ENCODE peak calls at places on chromosomes 12 and 14, in six cellular contexts. One of them, this sample, is unnamed.

GRCh38 chr12:67716817-67717216 is 68.3 kb downstream of the DYRK2 start:
- DNase-seq in IMR-90: peak; percentile 52
- DNase-seq in mesenchymal stem cell: no peak
- DNase-seq in H1: no peak
- DNase-seq in H9: no peak
- DNase-seq in neuronal stem cell: no peak
- DNase-seq in this sample: peak; percentile 6

GRCh38 chr12:10779103-10779502 is 23.3 kb downstream of the TAS2R7 start:
- DNase-seq in IMR-90: no peak
- DNase-seq in mesenchymal stem cell: no peak
- DNase-seq in H1: no peak
- DNase-seq in H9: no peak
- DNase-seq in neuronal stem cell: no peak
- DNase-seq in this sample: no peak

GRCh38 chr12:39692258-39692853 is 72.8 kb upstream of the ABCD2 start:
- DNase-seq in neuronal stem cell: no peak
- DNase-seq in H1: no peak
- DNase-seq in mesenchymal stem cell: peak; percentile 2
- DNase-seq in IMR-90: no peak
- DNase-seq in H9: no peak
- DNase-seq in this sample: peak; percentile 62

GRCh38 chr14:29475641-29476040 is 452.0 kb downstream of the PRKD1 start:
- DNase-seq in H1: no peak
- DNase-seq in H9: no peak
- DNase-seq in IMR-90: no peak
- DNase-seq in mesenchymal stem cell: no peak
- DNase-seq in neuronal stem cell: no peak
- DNase-seq in this sample: no peak

GRCh38 chr12:120457133-120457532 is 10.9 kb downstream of the GATC start:
- DNase-seq in mesenchymal stem cell: no peak
- DNase-seq in H1: no peak
- DNase-seq in neuronal stem cell: no peak
- DNase-seq in IMR-90: no peak
- DNase-seq in H9: peak; percentile 65
- DNase-seq in this sample: no peak

GRCh38 chr12:109864916-109865315 is 15.4 kb downstream of the GLTP start:
- DNase-seq in H1: no peak
- DNase-seq in H9: no peak
- DNase-seq in neuronal stem cell: no peak
- DNase-seq in IMR-90: no peak
- DNase-seq in mesenchymal stem cell: no peak
- DNase-seq in this sample: peak; percentile 53

GRCh38 chr14:93970589-93970966 is 5.8 kb downstream of the ASB2 start:
- DNase-seq in mesenchymal stem cell: no peak
- DNase-seq in IMR-90: no peak
- DNase-seq in H1: no peak
- DNase-seq in neuronal stem cell: no peak
- DNase-seq in H9: no peak
- DNase-seq in this sample: no peak

GRCh38 chr14:51014086-51014485 is 69.8 kb upstream of the PYGL start:
- DNase-seq in H9: no peak
- DNase-seq in mesenchymal stem cell: no peak
- DNase-seq in H1: no peak
- DNase-seq in neuronal stem cell: no peak
- DNase-seq in IMR-90: peak; percentile 67
- DNase-seq in this sample: no peak

GRCh38 chr12:99824900-99825562 is 159.7 kb downstream of the ANKS1B start:
- DNase-seq in H9: no peak
- DNase-seq in neuronal stem cell: no peak
- DNase-seq in IMR-90: no peak
- DNase-seq in H1: no peak
- DNase-seq in mesenchymal stem cell: no peak
- DNase-seq in this sample: no peak

GRCh38 chr12:17818931-17819330 is 271.1 kb downstream of the RERGL start:
- DNase-seq in neuronal stem cell: no peak
- DNase-seq in H1: no peak
- DNase-seq in mesenchymal stem cell: no peak
- DNase-seq in IMR-90: no peak
- DNase-seq in H9: peak; percentile 54
- DNase-seq in this sample: no peak

GRCh38 chr12:31203261-31203660 is 122.7 kb downstream of the SINHCAF start:
- DNase-seq in mesenchymal stem cell: no peak
- DNase-seq in neuronal stem cell: no peak
- DNase-seq in H1: no peak
- DNase-seq in H9: no peak
- DNase-seq in IMR-90: no peak
- DNase-seq in this sample: no peak

GRCh38 chr12:70110085-70110484 is 133.1 kb upstream of the CNOT2 start:
- DNase-seq in H9: no peak
- DNase-seq in mesenchymal stem cell: no peak
- DNase-seq in H1: no peak
- DNase-seq in neuronal stem cell: no peak
- DNase-seq in IMR-90: no peak
- DNase-seq in this sample: no peak

GRCh38 chr12:41345071-41345470 is 157.0 kb downstream of the PDZRN4 start:
- DNase-seq in H1: no peak
- DNase-seq in neuronal stem cell: no peak
- DNase-seq in H9: no peak
- DNase-seq in mesenchymal stem cell: no peak
- DNase-seq in IMR-90: no peak
- DNase-seq in this sample: no peak

GRCh38 chr12:13044002-13044858 is at the start of gene FAM234B:
- DNase-seq in IMR-90: peak; percentile 62
- DNase-seq in H1: peak; percentile 90
- DNase-seq in mesenchymal stem cell: peak; percentile 62
- DNase-seq in H9: peak; percentile 87
- DNase-seq in neuronal stem cell: peak; percentile 76
- DNase-seq in this sample: peak; percentile 35

GRCh38 chr12:47316609-47317049 is 236.9 kb upstream of the AMIGO2 start:
- DNase-seq in neuronal stem cell: no peak
- DNase-seq in mesenchymal stem cell: no peak
- DNase-seq in H1: no peak
- DNase-seq in IMR-90: no peak
- DNase-seq in H9: no peak
- DNase-seq in this sample: no peak

GRCh38 chr14:50658203-50658602 is 9.9 kb downstream of the SAV1 start:
- DNase-seq in mesenchymal stem cell: peak; percentile 82
- DNase-seq in H9: no peak
- DNase-seq in IMR-90: peak; percentile 72
- DNase-seq in H1: no peak
- DNase-seq in neuronal stem cell: no peak
- DNase-seq in this sample: peak; percentile 17

GRCh38 chr12:4273651-4274395 is at the start of gene CCND2:
- DNase-seq in H1: peak; percentile 84
- DNase-seq in mesenchymal stem cell: peak; percentile 91
- DNase-seq in neuronal stem cell: peak; percentile 81
- DNase-seq in IMR-90: peak; percentile 54
- DNase-seq in H9: peak; percentile 96
- DNase-seq in this sample: no peak

GRCh38 chr14:69683971-69684370 is 72.6 kb downstream of the SUSD6 start:
- DNase-seq in H1: no peak
- DNase-seq in H9: no peak
- DNase-seq in IMR-90: no peak
- DNase-seq in neuronal stem cell: no peak
- DNase-seq in mesenchymal stem cell: no peak
- DNase-seq in this sample: no peak

GRCh38 chr12:130474599-130474998 is 136.9 kb downstream of the PIWIL1 start:
- DNase-seq in mesenchymal stem cell: no peak
- DNase-seq in H1: no peak
- DNase-seq in H9: no peak
- DNase-seq in neuronal stem cell: no peak
- DNase-seq in IMR-90: no peak
- DNase-seq in this sample: no peak
- H4K91ac ChIP-seq in mesenchymal stem cell: no peak overlapping the region
- H4K91ac ChIP-seq in H1: no peak overlapping the region
- H4K91ac ChIP-seq in H9: no peak overlapping the region
- H4K91ac ChIP-seq in neuronal stem cell: no peak overlapping the region
- H4K91ac ChIP-seq in IMR-90: no peak overlapping the region
- H4K91ac ChIP-seq in this sample: no peak overlapping the region

GRCh38 chr14:60642790-60643397 is 6.4 kb downstream of the SIX1 start:
- DNase-seq in H9: no peak
- DNase-seq in mesenchymal stem cell: no peak
- DNase-seq in neuronal stem cell: peak; percentile 26
- DNase-seq in H1: peak; percentile 63
- DNase-seq in IMR-90: no peak
- DNase-seq in this sample: no peak
- H3K9ac ChIP-seq in H9: no peak overlapping the region
- H3K9ac ChIP-seq in mesenchymal stem cell: peak overlapping the region; percentile 67
- H3K9ac ChIP-seq in neuronal stem cell: peak overlapping the region; percentile 74
- H3K9ac ChIP-seq in H1: no peak overlapping the region
- H3K9ac ChIP-seq in IMR-90: no peak overlapping the region
- H3K9ac ChIP-seq in this sample: no peak overlapping the region

GRCh38 chr14:101927859-101928258 is 36.5 kb upstream of the DYNC1H1 start:
- DNase-seq in H1: no peak
- DNase-seq in H9: no peak
- DNase-seq in neuronal stem cell: no peak
- DNase-seq in IMR-90: peak; percentile 98
- DNase-seq in mesenchymal stem cell: peak; percentile 87
- DNase-seq in this sample: peak; percentile 46
- H4K91ac ChIP-seq in H1: no peak overlapping the region
- H4K91ac ChIP-seq in H9: no peak overlapping the region
- H4K91ac ChIP-seq in neuronal stem cell: no peak overlapping the region
- H4K91ac ChIP-seq in IMR-90: no peak overlapping the region
- H4K91ac ChIP-seq in mesenchymal stem cell: no peak overlapping the region
- H4K91ac ChIP-seq in this sample: no peak overlapping the region

GRCh38 chr12:2691001-2691339 is 103.8 kb upstream of the FKBP4 start:
- DNase-seq in mesenchymal stem cell: peak; percentile 66
- DNase-seq in IMR-90: peak; percentile 7
- DNase-seq in neuronal stem cell: peak; percentile 38
- DNase-seq in H9: peak; percentile 82
- DNase-seq in H1: no peak
- DNase-seq in this sample: no peak
- H3K9ac ChIP-seq in mesenchymal stem cell: peak overlapping the region; percentile 60
- H3K9ac ChIP-seq in IMR-90: no peak overlapping the region
- H3K9ac ChIP-seq in neuronal stem cell: peak overlapping the region; percentile 82
- H3K9ac ChIP-seq in H9: no peak overlapping the region
- H3K9ac ChIP-seq in H1: peak overlapping the region; percentile 34
- H3K9ac ChIP-seq in this sample: no peak overlapping the region

DNA sequence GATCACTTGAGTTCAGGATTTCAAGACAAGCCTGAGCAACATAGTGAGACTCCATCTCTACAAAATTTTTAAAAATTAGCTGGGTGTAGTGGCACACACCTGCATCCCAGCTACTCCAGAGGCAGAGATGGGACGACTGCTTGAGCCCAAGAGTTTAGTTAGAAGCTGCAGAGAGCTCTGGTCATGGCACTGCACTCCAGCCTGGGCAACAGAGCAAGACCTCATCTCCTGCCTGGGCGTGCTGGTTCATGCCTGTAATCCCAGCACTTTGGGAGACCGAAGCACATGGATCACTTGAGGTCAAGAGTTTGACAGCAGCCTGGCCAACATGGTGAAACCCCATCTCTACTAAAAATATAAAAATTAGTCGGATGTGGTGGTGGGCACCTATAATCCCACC is 20.2 kb downstream of the CLIP1 start:
- DNase-seq in H1: no peak
- DNase-seq in IMR-90: no peak
- DNase-seq in mesenchymal stem cell: no peak
- DNase-seq in H9: no peak
- DNase-seq in neuronal stem cell: no peak
- DNase-seq in this sample: no peak
- H4K91ac ChIP-seq in H1: no peak overlapping the region
- H4K91ac ChIP-seq in IMR-90: peak overlapping the region; percentile 27
- H4K91ac ChIP-seq in mesenchymal stem cell: no peak overlapping the region
- H4K91ac ChIP-seq in H9: no peak overlapping the region
- H4K91ac ChIP-seq in neuronal stem cell: no peak overlapping the region
- H4K91ac ChIP-seq in this sample: no peak overlapping the region